ENCODE peak calls at places on chromosomes 5 and 9, in four cellular contexts. T is HepG2, N is GM12878, W is K562. C is an unnamed sample.
A peak's percentile ranks its signal among the peaks of the same experiment; 100 is the strongest.

GRCh38 chr9:123542435-123543225 is 186.6 kb downstream of the CRB2 start:
- DNase-seq in N (no peak), W (no peak), T (peak; percentile 7), C (no peak)

GRCh38 chr9:2109066-2109650 is 94.0 kb downstream of the SMARCA2 start:
- DNase-seq in T (no peak), W (no peak), N (no peak), C (no peak)

GRCh38 chr5:11174601-11175000 is 413.6 kb upstream of the DAP start:
- DNase-seq in N (no peak), W (no peak), T (no peak), C (no peak)

GRCh38 chr9:87006956-87007355 is 59.6 kb upstream of the GAS1 start:
- DNase-seq in T (no peak), N (no peak), W (no peak), C (no peak)

GRCh38 chr5:17190242-17190778 is 27.1 kb upstream of the BASP1 start:
- DNase-seq in W (peak; percentile 42), N (no peak), T (peak; percentile 23), C (peak; percentile 80)

GRCh38 chr5:3842591-3842990 is 247.0 kb downstream of the IRX1 start:
- DNase-seq in W (no peak), N (no peak), T (no peak), C (no peak)

GRCh38 chr9:93577045-93577939 is 908 bp downstream of the PHF2 start:
- DNase-seq in N (no peak), T (no peak), W (peak; percentile 69), C (peak; percentile 59)

GRCh38 chr9:4490705-4491620 is 695 bp downstream of the SLC1A1 start:
- DNase-seq in W (no peak), N (no peak), T (no peak), C (peak; percentile 32)

GRCh38 chr9:99031994-99032393 is 72.9 kb upstream of the TGFBR1 start:
- DNase-seq in W (no peak), T (no peak), N (no peak), C (no peak)

GRCh38 chr5:144370273-144370672 is 199.6 kb downstream of the KCTD16 start:
- DNase-seq in T (no peak), N (no peak), W (no peak), C (no peak)

GRCh38 chr9:115786321-115786720 is 367.3 kb upstream of the PAPPA start:
- DNase-seq in T (no peak), N (no peak), W (no peak), C (no peak)

GRCh38 chr5:139681466-139681865 is 33.3 kb downstream of the CXXC5 start:
- DNase-seq in W (no peak), T (no peak), N (no peak), C (no peak)

GRCh38 chr5:75736273-75736672 is 19.0 kb upstream of the POC5 start:
- DNase-seq in W (no peak), N (no peak), T (no peak), C (no peak)

GRCh38 chr9:135677641-135678168 is 14.6 kb downstream of the LCN9 start:
- DNase-seq in W (no peak), T (no peak), N (no peak), C (no peak)
- TF ChIP-seq EZH2 in W (no peak), T (no peak), N (no peak), C (no peak)

GRCh38 chr5:103262422-103262871 is 3.9 kb downstream of the MACIR start:
- DNase-seq in W (no peak), T (no peak), N (no peak), C (no peak)

GRCh38 chr5:103258957-103259704 is 568 bp downstream of the MACIR start:
- DNase-seq in W (peak; percentile 71), N (no peak), T (peak; percentile 16), C (peak; percentile 83)

GRCh38 chr5:103263054-103263453 is 4.5 kb downstream of the MACIR start:
- DNase-seq in T (no peak), W (no peak), N (no peak), C (no peak)

GRCh38 chr5:103259705-103260355 is 1.3 kb downstream of the MACIR start:
- DNase-seq in W (peak; percentile 19), T (peak; percentile 19), N (no peak), C (peak; percentile 58)

DNA sequence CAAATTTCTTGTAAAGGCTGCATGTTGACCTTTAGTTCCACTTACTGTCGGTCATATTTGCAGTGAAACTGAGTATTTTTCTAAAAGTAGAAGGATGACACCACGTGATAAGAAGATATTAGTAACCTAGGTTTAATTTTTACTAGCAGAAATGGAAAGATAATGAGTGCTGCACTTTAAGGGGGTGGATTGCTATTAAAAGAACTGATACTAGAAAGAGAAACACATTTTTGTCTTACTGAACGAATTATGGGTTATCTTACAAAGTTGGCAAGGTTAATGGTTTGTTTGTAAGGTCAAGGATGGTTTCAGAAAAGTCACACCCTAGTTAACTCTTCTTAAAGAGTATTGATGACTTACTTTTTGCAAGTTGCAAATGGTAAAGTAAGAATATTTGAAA is 2.4 kb downstream of the MACIR start:
- DNase-seq in W (no peak), T (no peak), N (peak; percentile 53), C (no peak)
- H3K4me3 ChIP-seq in W (no peak overlapping the region), T (no peak overlapping the region), N (peak overlapping the region; percentile 65), C (peak overlapping the region; percentile 84)

GRCh38 chr9:77454668-77455067 is 193.5 kb downstream of the GNA14 start:
- DNase-seq in N (no peak), T (no peak), W (no peak), C (no peak)

GRCh38 chr9:77455312-77455927 is 192.7 kb downstream of the GNA14 start:
- DNase-seq in W (peak; percentile 19), N (no peak), T (peak; percentile 33), C (peak; percentile 38)

GRCh38 chr9:77456829-77457437 is 191.2 kb downstream of the GNA14 start:
- DNase-seq in W (peak; percentile 75), N (no peak), T (peak; percentile 82), C (peak; percentile 92)

GRCh38 chr9:77460938-77461337 is 187.2 kb downstream of the GNA14 start:
- DNase-seq in N (no peak), T (no peak), W (no peak), C (no peak)

DNA sequence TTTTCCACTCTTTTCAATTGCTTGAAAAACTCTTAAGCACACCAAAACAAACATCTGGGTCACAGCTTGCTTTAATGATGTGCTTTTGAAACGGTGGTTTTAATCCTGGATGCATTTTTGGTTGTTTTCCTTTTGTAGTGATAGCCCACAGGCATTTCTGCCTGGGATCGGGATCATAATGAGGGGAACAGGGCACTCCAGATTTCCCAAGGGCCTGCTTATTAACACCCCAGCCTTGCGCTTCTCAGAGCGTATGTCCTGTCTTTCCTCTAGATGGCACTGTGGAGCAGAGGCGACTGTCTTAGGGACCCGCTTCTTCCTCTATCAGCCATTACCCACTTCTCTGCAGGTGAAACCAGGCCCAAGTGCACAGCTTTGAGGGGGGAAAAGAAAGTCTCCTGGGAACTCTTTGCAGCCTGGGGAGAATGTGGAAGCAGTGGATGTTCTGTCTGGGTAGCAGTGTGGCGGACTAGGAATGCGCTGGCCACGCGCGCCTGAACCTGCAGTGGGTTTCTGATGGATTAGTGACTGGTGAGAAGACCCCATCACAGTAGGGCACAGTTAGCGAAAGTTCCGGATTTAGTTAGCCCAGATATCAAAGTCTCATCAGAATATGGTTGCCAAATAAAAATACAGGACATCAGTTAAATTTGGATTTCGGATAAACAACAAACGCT is 190.1 kb downstream of the GNA14 start:
- DNase-seq in W (peak; percentile 54), N (no peak), T (peak; percentile 55), C (peak; percentile 92)
- TF ChIP-seq JUNB in W (no peak), N (no peak), T (no peak), C (no peak)

GRCh38 chr9:36676823-36677521 is 104.3 kb downstream of the MELK start:
- DNase-seq in N (no peak), W (no peak), T (no peak), C (no peak)

GRCh38 chr9:36679710-36680109 is 107.0 kb downstream of the MELK start:
- DNase-seq in N (no peak), W (no peak), T (no peak), C (no peak)

DNA sequence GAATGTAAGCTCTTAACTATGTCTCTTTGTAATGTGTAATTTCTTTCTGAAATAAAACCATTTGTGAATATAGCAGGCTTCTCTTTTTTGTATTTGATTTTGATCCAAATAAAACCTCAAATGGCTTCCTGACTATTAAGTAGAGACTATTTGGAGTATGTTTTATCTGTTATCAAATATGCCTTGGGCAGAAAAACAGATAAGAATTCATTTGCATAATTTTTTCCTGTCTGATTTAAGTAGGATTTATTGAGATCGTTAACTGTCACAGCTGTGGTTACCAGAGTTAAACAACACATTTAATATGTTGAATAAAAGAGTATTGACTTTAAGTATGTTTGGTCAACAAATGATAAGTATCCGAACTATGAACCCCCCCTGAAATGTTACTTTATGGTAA is 104.9 kb downstream of the MELK start:
- DNase-seq in W (no peak), T (no peak), N (no peak), C (no peak)
- TF ChIP-seq EZH2 in W (no peak), T (no peak), N (no peak), C (no peak)

DNA sequence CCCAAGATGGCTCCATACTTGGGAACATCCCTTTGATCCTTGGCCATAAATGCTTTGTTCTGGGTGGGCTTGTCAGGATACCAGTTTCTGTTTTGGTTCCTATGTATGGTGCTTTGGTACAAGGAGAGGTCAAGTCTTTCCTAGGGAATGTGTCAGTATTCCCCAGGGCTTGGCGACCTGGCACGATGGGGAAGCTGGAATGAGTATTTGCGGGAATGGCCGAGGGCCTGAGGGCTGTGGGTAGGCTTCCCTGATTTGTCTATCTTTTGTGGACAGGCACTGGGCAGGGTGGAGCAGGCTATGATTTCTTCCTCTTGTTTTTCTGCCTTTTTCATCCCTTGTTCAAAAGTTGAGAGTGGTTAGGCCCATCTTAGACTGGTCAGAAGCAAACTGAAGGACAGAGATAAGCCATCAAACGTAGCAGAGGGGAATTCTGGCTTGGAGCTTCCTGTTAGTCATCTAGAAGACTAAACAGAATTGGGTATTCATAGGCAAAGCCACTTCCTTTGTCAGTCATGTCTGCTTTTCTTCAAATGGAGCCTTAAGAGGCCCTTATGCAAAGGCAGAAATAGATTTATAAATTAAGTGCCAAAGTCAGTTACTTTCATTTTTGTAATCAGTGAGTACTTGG is 13.7 kb downstream of the DOCK2 start:
- DNase-seq in T (no peak), N (peak; percentile 76), W (peak; percentile 23), C (no peak)
- H3K4me3 ChIP-seq in T (no peak overlapping the region), N (peak overlapping the region; percentile 50), W (no peak overlapping the region), C (no peak overlapping the region)

GRCh38 chr5:113092683-113093082 is 116.1 kb downstream of the DCP2 start:
- DNase-seq in N (no peak), T (no peak), W (no peak), C (no peak)
- TF ChIP-seq JUNB in N (no peak), T (no peak), W (no peak), C (no peak)